ENCODE peak calls at places on chromosomes 12 and 14, in five cellular contexts. J, C, O, E and I are unnamed samples.

GRCh38 chr12:2739832-2740641 is 54.7 kb upstream of the FKBP4 start:
- DNase-seq in O (peak), E (no peak), C (peak), J (no peak), I (no peak)

GRCh38 chr12:6333566-6333965 is 8.3 kb downstream of the TNFRSF1A start:
- DNase-seq in E (no peak), J (no peak), O (no peak), C (no peak), I (no peak)

GRCh38 chr14:29681308-29681707 is 246.3 kb downstream of the PRKD1 start:
- DNase-seq in O (no peak), C (no peak), E (no peak), J (no peak), I (no peak)

GRCh38 chr14:78016532-78016931 is 153.6 kb upstream of the NRXN3 start:
- DNase-seq in C (no peak), O (no peak), E (no peak), J (no peak), I (no peak)

GRCh38 chr12:69501154-69501895 is 31.1 kb downstream of the FRS2 start:
- DNase-seq in C (no peak), O (no peak), J (no peak), E (no peak), I (no peak)

GRCh38 chr14:56874375-56874774 is 64.1 kb upstream of the OTX2 start:
- DNase-seq in J (no peak), E (no peak), C (peak), O (peak), I (peak)

GRCh38 chr12:14886271-14886670 is 617 bp upstream of the MGP start:
- DNase-seq in J (no peak), C (no peak), E (no peak), O (no peak), I (no peak)

GRCh38 chr14:54567224-54567633 is 301 bp downstream of the SAMD4A start:
- DNase-seq in O (peak), J (peak), C (peak), E (peak), I (peak)

GRCh38 chr14:65095633-65096205 is 6.6 kb downstream of the MAX start:
- DNase-seq in E (peak), J (no peak), C (no peak), O (no peak), I (no peak)

GRCh38 chr14:22723814-22724213 is 42.7 kb upstream of the OXA1L start:
- DNase-seq in C (no peak), E (no peak), J (no peak), O (no peak), I (no peak)

GRCh38 chr14:92916201-92916600 is 6.7 kb upstream of the CHGA start:
- DNase-seq in O (no peak), J (no peak), E (no peak), C (no peak), I (no peak)

GRCh38 chr14:99754141-99755067 is 38.8 kb upstream of the EML1 start:
- DNase-seq in E (peak), O (peak), J (peak), C (no peak), I (peak)

GRCh38 chr12:70831538-70831937 is 89.0 kb downstream of the PTPRR start:
- DNase-seq in C (no peak), E (no peak), O (peak), J (no peak), I (peak)

GRCh38 chr12:2118481-2119255 is 65.9 kb downstream of the CACNA1C start:
- DNase-seq in E (no peak), C (no peak), O (no peak), J (no peak), I (no peak)

GRCh38 chr14:100067971-100068959 is 3.0 kb downstream of the EVL start:
- DNase-seq in E (peak), J (peak), C (no peak), O (no peak), I (no peak)

GRCh38 chr14:54366726-54367707 is 29.8 kb upstream of the CDKN3 start:
- DNase-seq in O (peak), E (no peak), J (no peak), C (peak), I (peak)

GRCh38 chr12:74441872-74442271 is 95.8 kb upstream of the ATXN7L3B start:
- DNase-seq in O (peak), E (no peak), J (no peak), C (no peak), I (no peak)

DNA sequence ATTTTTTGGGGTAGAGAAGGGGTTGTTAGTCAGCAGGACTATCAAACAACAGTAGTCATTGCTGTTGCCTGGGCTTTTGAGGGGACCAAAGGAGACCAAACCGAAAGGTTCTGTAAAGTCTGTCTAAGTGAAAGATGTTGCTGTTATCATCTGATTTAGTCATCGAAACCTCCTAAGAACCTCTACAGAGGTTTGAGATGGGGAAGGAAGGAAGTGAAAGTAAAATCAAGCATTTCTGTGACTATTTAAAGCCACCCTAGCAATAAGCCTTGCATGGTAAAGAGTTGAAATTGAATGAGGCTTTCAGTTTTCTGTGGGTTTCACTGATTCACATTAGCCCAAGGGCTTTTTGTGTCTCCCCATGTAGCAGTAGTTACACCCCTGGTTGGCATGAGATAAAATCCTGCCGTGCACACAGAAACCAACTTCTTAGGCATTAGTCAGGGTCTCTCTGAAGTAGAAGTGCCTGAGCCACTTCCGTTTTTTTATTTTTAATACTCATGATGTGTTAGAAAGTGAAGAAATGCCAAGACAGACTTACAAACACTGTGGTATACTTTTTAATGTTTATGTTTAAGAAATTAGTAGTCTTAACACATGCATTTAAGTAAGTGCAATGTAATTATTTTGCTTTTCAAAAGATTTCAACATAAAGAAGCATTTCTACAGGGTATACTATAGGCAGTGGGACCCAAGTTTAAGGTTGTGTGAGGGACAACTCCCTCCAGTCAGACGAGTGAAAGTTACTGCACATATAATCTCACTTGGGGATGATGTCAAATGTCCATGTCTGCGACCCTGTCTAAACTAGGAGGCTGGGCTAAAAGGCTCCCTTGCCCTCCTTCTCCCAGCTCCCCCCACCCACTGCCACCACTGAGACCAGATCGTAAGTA is 50.4 kb downstream of the DYRK2 start:
- DNase-seq in E (no peak), C (no peak), J (no peak), O (no peak), I (no peak)
- H3K27ac ChIP-seq in E (peak), C (no peak), J (peak), O (no peak), I (no peak)

DNA sequence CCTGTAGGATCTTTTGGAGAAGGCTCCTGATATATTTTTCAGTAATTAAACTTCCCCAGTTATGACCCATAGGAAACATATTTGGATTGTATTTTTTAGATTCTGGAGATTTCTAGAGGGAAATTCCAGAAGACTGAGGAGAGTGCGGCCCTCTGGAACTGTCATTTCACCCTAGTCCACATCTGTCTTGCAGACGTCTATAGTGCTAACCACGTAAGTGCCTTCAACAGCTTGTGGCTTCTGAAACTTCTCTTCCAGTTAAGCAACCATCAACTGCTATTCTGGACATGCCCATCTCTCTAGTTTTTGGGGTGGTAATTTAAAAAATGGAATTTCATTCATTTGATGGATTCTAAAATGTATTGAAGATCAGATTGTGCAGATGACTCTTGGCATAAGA is 1098.8 kb downstream of the TMEM121 start:
- DNase-seq in J (no peak), E (no peak), O (no peak), C (no peak), I (no peak)
- TF ChIP-seq CTCF in J (no peak), E (no peak), O (no peak), C (no peak), I (no peak)

GRCh38 chr14:68819260-68819691 is 26.4 kb upstream of the ZFP36L1 start:
- DNase-seq in O (peak), J (peak), C (peak), E (no peak), I (peak)
- H3K27ac ChIP-seq in O (no peak), J (peak), C (no peak), E (no peak), I (peak)

GRCh38 chr14:38618514-38618913 is 362.6 kb upstream of the CLEC14A start:
- DNase-seq in E (no peak), J (no peak), C (no peak), O (no peak), I (no peak)
- TF ChIP-seq CTCF in E (no peak), J (no peak), C (no peak), O (peak), I (peak)

GRCh38 chr14:91065266-91065665 is 4.8 kb upstream of the RPS6KA5 start:
- DNase-seq in O (no peak), E (no peak), J (no peak), C (no peak), I (no peak)

GRCh38 chr14:91063119-91063518 is 2.7 kb upstream of the RPS6KA5 start:
- DNase-seq in O (no peak), C (no peak), J (no peak), E (no peak), I (no peak)

GRCh38 chr14:91061309-91061887 is 957 bp upstream of the RPS6KA5 start:
- DNase-seq in O (no peak), J (no peak), C (peak), E (no peak), I (no peak)

GRCh38 chr14:91060472-91061308 is at the start of gene RPS6KA5:
- DNase-seq in E (peak), C (peak), O (peak), J (peak), I (peak)

DNA sequence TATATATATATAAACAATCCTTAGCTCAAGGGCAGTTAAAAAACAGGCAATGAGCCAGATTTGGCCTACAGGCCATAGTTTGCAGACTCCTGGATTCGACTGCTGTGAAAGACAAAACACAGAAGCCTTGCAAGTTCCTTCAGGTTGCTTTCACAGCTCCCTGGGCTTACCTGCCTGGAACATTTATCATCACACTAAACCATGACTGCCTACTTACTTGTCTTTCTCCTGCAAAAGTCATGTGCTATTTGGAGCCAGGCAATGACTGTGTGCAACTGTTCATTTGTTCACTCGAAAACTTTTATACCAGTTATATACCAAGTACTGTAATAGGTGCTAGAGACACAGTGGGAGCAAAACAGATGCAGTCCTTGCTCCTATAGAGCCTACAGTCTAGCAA is 2.2 kb upstream of the RPS6KA5 start:
- DNase-seq in C (no peak), J (no peak), O (no peak), E (no peak), I (no peak)
- H3K27ac ChIP-seq in C (no peak), J (no peak), O (no peak), E (no peak), I (no peak)